ENCODE peak calls at places on chromosomes 2 and 18, in four cellular contexts. One of them, this sample, is unnamed.

GRCh38 chr2:53407363-53408080 is 360.1 kb upstream of the CHAC2 start:
- DNase-seq in H1: no peak
- DNase-seq in K562: no peak
- DNase-seq in HepG2: no peak
- DNase-seq in this sample: no peak

GRCh38 chr2:78978340-78978739 is 47.2 kb upstream of the REG3G start:
- DNase-seq in K562: no peak
- DNase-seq in HepG2: no peak
- DNase-seq in H1: no peak
- DNase-seq in this sample: no peak

GRCh38 chr2:152740743-152741328 is 22.4 kb downstream of the ARL6IP6 start:
- DNase-seq in H1: no peak
- DNase-seq in HepG2: peak; percentile 71
- DNase-seq in K562: peak; percentile 56
- DNase-seq in this sample: peak; percentile 72

GRCh38 chr2:173184031-173185004 is 108.7 kb downstream of the MAP3K20 start:
- DNase-seq in K562: no peak
- DNase-seq in H1: no peak
- DNase-seq in HepG2: no peak
- DNase-seq in this sample: peak; percentile 96

GRCh38 chr2:12251121-12251520 is 465.6 kb upstream of the TRIB2 start:
- DNase-seq in HepG2: no peak
- DNase-seq in K562: no peak
- DNase-seq in H1: no peak
- DNase-seq in this sample: no peak

GRCh38 chr2:10948606-10949230 is 37.0 kb downstream of the KCNF1 start:
- DNase-seq in HepG2: no peak
- DNase-seq in H1: no peak
- DNase-seq in K562: no peak
- DNase-seq in this sample: no peak

GRCh38 chr2:238220892-238221521 is 17.5 kb upstream of the ILKAP start:
- DNase-seq in HepG2: peak; percentile 62
- DNase-seq in H1: no peak
- DNase-seq in K562: no peak
- DNase-seq in this sample: no peak

GRCh38 chr2:53515435-53516332 is 251.9 kb upstream of the CHAC2 start:
- DNase-seq in K562: no peak
- DNase-seq in H1: no peak
- DNase-seq in HepG2: no peak
- DNase-seq in this sample: peak; percentile 24

GRCh38 chr18:61825386-61825785 is 67.4 kb downstream of the RNF152 start:
- DNase-seq in HepG2: no peak
- DNase-seq in H1: no peak
- DNase-seq in K562: no peak
- DNase-seq in this sample: no peak

GRCh38 chr2:142914507-142915313 is 37.2 kb downstream of the KYNU start:
- DNase-seq in K562: no peak
- DNase-seq in HepG2: no peak
- DNase-seq in H1: no peak
- DNase-seq in this sample: no peak

GRCh38 chr2:217127744-217128143 is 267.9 kb upstream of the TNP1 start:
- DNase-seq in H1: no peak
- DNase-seq in K562: no peak
- DNase-seq in HepG2: no peak
- DNase-seq in this sample: no peak

GRCh38 chr2:9306910-9307309 is 100.3 kb downstream of the ASAP2 start:
- DNase-seq in K562: no peak
- DNase-seq in H1: no peak
- DNase-seq in HepG2: no peak
- DNase-seq in this sample: no peak

GRCh38 chr18:38709122-38709521 is 1143.5 kb upstream of the CELF4 start:
- DNase-seq in K562: no peak
- DNase-seq in H1: no peak
- DNase-seq in HepG2: no peak
- DNase-seq in this sample: no peak

GRCh38 chr2:42414158-42414557 is 53.1 kb upstream of the COX7A2L start:
- DNase-seq in HepG2: no peak
- DNase-seq in K562: no peak
- DNase-seq in H1: no peak
- DNase-seq in this sample: no peak

GRCh38 chr2:133777607-133778006 is 209.3 kb upstream of the NCKAP5 start:
- DNase-seq in K562: no peak
- DNase-seq in HepG2: no peak
- DNase-seq in H1: no peak
- DNase-seq in this sample: no peak
- TF ChIP-seq PHF8 in K562: no peak
- TF ChIP-seq PHF8 in HepG2: no peak
- TF ChIP-seq PHF8 in H1: no peak
- TF ChIP-seq PHF8 in this sample: no peak

DNA sequence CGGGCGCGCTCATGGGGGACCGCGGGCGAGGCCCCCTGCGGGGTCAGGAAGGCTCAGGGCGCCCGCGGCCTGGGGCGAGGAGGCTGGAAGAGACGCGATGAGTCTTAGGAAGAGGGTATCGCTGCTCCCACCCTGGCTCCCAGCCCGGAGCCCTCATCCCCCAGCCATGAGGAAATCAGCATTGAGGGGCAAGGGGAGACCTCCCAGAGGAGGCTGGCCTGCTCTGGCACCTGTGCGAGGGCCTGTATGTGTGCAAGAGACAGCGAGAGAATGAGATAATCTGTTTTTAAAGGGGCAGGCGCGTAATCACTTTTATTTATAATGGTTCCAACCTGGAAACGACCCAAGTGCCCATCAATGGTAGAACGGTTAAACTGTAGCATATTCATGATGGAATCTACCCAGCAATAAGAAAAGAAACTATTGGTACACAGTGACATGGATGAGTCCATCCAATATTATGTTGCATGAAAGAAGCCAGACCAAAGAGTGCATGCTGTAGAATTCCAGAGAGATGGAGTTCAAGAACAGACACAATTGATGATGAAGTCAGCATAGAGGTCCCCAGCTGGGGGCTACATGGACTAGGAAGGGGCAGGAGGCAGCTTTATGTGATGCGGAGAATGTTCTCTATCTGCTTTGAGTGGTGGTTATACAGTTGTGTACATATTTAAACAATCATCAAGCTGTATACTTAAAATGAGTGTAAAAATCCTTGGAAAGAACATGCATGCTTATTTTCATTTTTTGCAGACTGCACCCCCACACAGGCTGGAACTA is 14.4 kb downstream of the FBXO41 start:
- DNase-seq in H1: no peak
- DNase-seq in HepG2: no peak
- DNase-seq in K562: no peak
- DNase-seq in this sample: no peak
- H3K4me3 ChIP-seq in H1: peak overlapping the region; percentile 53
- H3K4me3 ChIP-seq in HepG2: no peak overlapping the region
- H3K4me3 ChIP-seq in K562: no peak overlapping the region
- H3K4me3 ChIP-seq in this sample: peak overlapping the region; percentile 43

DNA sequence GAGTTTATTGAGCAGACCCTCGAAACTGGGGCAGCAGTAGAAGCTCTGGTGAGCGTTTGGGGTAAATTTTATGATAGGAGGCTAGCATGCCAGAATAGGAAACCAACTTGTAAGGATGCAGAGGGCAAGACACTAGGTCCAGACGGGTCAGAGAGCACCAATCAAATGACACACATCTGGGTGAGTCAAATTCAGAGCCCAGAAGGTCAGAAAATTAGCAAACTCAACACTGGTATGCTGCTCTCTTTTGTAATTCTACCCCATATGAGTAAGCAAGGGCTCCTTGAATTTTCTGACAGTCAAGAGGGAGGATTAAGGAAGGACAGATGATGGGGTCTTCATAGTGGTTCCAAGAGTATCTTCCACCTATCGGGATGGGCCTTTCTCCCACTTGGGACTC is 209.8 kb downstream of the BCL2 start:
- DNase-seq in K562: no peak
- DNase-seq in H1: no peak
- DNase-seq in HepG2: no peak
- DNase-seq in this sample: no peak
- TF ChIP-seq PHF8 in K562: no peak
- TF ChIP-seq PHF8 in H1: no peak
- TF ChIP-seq PHF8 in HepG2: no peak
- TF ChIP-seq PHF8 in this sample: no peak

DNA sequence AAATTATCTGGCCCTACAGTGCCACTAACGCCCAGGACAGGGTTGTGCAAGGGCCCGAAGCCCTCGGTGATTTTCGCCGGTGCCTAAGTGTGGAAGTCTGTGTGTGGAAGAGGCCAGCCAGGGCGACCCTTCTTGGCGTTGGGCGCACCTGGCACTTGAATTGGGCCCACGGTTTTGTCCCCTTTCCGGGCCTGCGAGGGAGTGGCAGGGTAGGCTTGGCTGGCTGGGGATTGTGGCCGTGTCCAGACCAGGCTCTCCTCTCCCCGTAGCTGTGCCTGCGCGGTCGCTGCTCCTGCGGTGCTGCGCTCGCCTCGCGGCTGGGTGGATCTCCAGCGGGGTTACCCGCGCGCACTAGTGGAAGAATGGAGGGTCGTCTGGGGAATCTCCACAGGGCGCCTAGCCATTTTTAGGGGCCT is 16.2 kb downstream of the EVX2 start:
- DNase-seq in H1: no peak
- DNase-seq in HepG2: no peak
- DNase-seq in K562: no peak
- DNase-seq in this sample: no peak
- H3K4me3 ChIP-seq in H1: no peak overlapping the region
- H3K4me3 ChIP-seq in HepG2: no peak overlapping the region
- H3K4me3 ChIP-seq in K562: no peak overlapping the region
- H3K4me3 ChIP-seq in this sample: no peak overlapping the region

GRCh38 chr2:46720592-46721185 is 194.9 kb downstream of the MCFD2 start:
- DNase-seq in K562: no peak
- DNase-seq in HepG2: no peak
- DNase-seq in H1: no peak
- DNase-seq in this sample: no peak
- TF ChIP-seq PHF8 in K562: no peak
- TF ChIP-seq PHF8 in HepG2: no peak
- TF ChIP-seq PHF8 in H1: no peak
- TF ChIP-seq PHF8 in this sample: no peak

GRCh38 chr2:109351164-109351756 is 222.3 kb downstream of the SH3RF3 start:
- DNase-seq in H1: no peak
- DNase-seq in K562: no peak
- DNase-seq in HepG2: no peak
- DNase-seq in this sample: no peak

GRCh38 chr2:109352066-109352897 is 223.3 kb downstream of the SH3RF3 start:
- DNase-seq in H1: no peak
- DNase-seq in K562: no peak
- DNase-seq in HepG2: no peak
- DNase-seq in this sample: no peak

GRCh38 chr2:109349555-109350430 is 220.8 kb downstream of the SH3RF3 start:
- DNase-seq in HepG2: no peak
- DNase-seq in H1: no peak
- DNase-seq in K562: no peak
- DNase-seq in this sample: no peak

GRCh38 chr2:109348645-109349554 is 219.9 kb downstream of the SH3RF3 start:
- DNase-seq in H1: no peak
- DNase-seq in K562: no peak
- DNase-seq in HepG2: no peak
- DNase-seq in this sample: no peak

GRCh38 chr2:109350526-109350925 is 221.5 kb downstream of the SH3RF3 start:
- DNase-seq in K562: no peak
- DNase-seq in H1: no peak
- DNase-seq in HepG2: no peak
- DNase-seq in this sample: no peak
- H3K4me3 ChIP-seq in K562: no peak overlapping the region
- H3K4me3 ChIP-seq in H1: no peak overlapping the region
- H3K4me3 ChIP-seq in HepG2: no peak overlapping the region
- H3K4me3 ChIP-seq in this sample: no peak overlapping the region

GRCh38 chr2:96897491-96898134 is 27.7 kb upstream of the SEMA4C start:
- DNase-seq in K562: peak; percentile 37
- DNase-seq in H1: no peak
- DNase-seq in HepG2: no peak
- DNase-seq in this sample: no peak

GRCh38 chr2:96899084-96899735 is 29.3 kb upstream of the SEMA4C start:
- DNase-seq in K562: no peak
- DNase-seq in H1: no peak
- DNase-seq in HepG2: no peak
- DNase-seq in this sample: no peak

GRCh38 chr2:96900237-96900636 is 30.4 kb upstream of the SEMA4C start:
- DNase-seq in HepG2: no peak
- DNase-seq in K562: no peak
- DNase-seq in H1: no peak
- DNase-seq in this sample: no peak

GRCh38 chr2:96898135-96898505 is 28.2 kb upstream of the SEMA4C start:
- DNase-seq in H1: no peak
- DNase-seq in HepG2: no peak
- DNase-seq in K562: no peak
- DNase-seq in this sample: no peak

GRCh38 chr2:96898636-96899035 is 28.8 kb upstream of the SEMA4C start:
- DNase-seq in HepG2: no peak
- DNase-seq in H1: no peak
- DNase-seq in K562: no peak
- DNase-seq in this sample: no peak
- TF ChIP-seq PHF8 in HepG2: no peak
- TF ChIP-seq PHF8 in H1: no peak
- TF ChIP-seq PHF8 in K562: no peak
- TF ChIP-seq PHF8 in this sample: no peak

GRCh38 chr18:57430983-57431382 is 4.2 kb upstream of the ONECUT2 start:
- DNase-seq in H1: no peak
- DNase-seq in K562: no peak
- DNase-seq in HepG2: no peak
- DNase-seq in this sample: no peak
- H3K4me3 ChIP-seq in H1: peak overlapping the region; percentile 34
- H3K4me3 ChIP-seq in K562: no peak overlapping the region
- H3K4me3 ChIP-seq in HepG2: no peak overlapping the region
- H3K4me3 ChIP-seq in this sample: no peak overlapping the region

DNA sequence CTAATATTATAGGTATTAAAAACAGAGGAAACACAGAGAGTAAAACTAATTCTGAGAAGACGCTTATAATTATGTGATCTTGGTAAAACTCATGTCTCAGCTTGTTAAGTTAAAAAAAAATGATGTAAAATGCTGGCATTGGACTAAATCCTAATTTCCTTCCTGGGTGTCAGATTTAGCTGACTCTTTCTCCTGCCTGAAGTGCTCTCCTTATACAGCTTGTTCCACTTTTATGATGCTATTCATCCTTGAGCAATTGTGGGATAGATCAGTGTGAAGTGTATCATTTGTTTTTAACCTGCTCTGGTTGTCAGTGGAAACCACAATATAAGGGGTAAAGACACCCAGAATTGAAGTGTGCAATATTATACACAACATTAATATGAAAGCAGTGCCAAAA is 84.9 kb downstream of the EFEMP1 start:
- DNase-seq in H1: no peak
- DNase-seq in K562: no peak
- DNase-seq in HepG2: no peak
- DNase-seq in this sample: peak; percentile 16
- TF ChIP-seq PHF8 in H1: no peak
- TF ChIP-seq PHF8 in K562: no peak
- TF ChIP-seq PHF8 in HepG2: no peak
- TF ChIP-seq PHF8 in this sample: no peak